ENCODE peak calls at places on chromosomes 5 and 9, in ten cellular contexts. T is fibroblast of villous mesenchyme, U is BJ, L is OCI-LY7, I is cardiac muscle cell, Q is Panc1, O is glutamatergic neuron, H is A549, A is GM23338, D is esophagus squamous epithelium. J is an unnamed sample.

GRCh38 chr9:74777136-74777879 is 110.4 kb downstream of the TRPM6 start:
- DNase-seq in T (peak; percentile 60), O (peak; percentile 82), L (peak; percentile 76), A (peak; percentile 84), D (no peak), I (peak; percentile 81), H (peak; percentile 46), Q (no peak), U (no peak), J (peak; percentile 75)

GRCh38 chr5:100479079-100479688 is 56.0 kb upstream of the FAM174A start:
- DNase-seq in A (peak; percentile 67), O (no peak), Q (peak; percentile 10), U (no peak), L (peak; percentile 33), H (no peak), I (peak; percentile 41), D (no peak), T (peak; percentile 6), J (no peak)

GRCh38 chr5:154962494-154962893 is 21.6 kb downstream of the MRPL22 start:
- DNase-seq in T (peak; percentile 13), I (no peak), U (no peak), L (no peak), Q (no peak), H (no peak), A (no peak), D (no peak), O (no peak), J (no peak)

GRCh38 chr9:100427366-100428263 is 672 bp downstream of the MSANTD3 start:
- DNase-seq in L (no peak), O (peak; percentile 70), A (peak; percentile 90), U (no peak), Q (no peak), D (no peak), H (peak; percentile 65), I (peak; percentile 73), T (peak; percentile 73), J (peak; percentile 52)

GRCh38 chr9:8356406-8356805 is 556.8 kb upstream of the DMAC1 start:
- DNase-seq in O (no peak), U (no peak), A (no peak), I (no peak), L (no peak), Q (no peak), D (no peak), H (no peak), T (no peak), J (no peak)

GRCh38 chr9:34633851-34634550 is 3.6 kb downstream of the SIGMAR1 start:
- DNase-seq in U (no peak), D (no peak), T (peak; percentile 64), L (peak; percentile 74), I (peak; percentile 73), O (peak; percentile 82), H (peak; percentile 85), Q (peak; percentile 65), A (peak; percentile 80), J (peak; percentile 78)

GRCh38 chr9:79974806-79975422 is 403.1 kb downstream of the TLE4 start:
- DNase-seq in D (no peak), I (no peak), H (no peak), Q (no peak), U (no peak), L (no peak), A (peak; percentile 68), T (no peak), O (no peak), J (no peak)

GRCh38 chr9:15509931-15510788 is 610 bp downstream of the PSIP1 start:
- DNase-seq in H (peak; percentile 27), I (peak; percentile 48), D (no peak), L (peak; percentile 78), U (no peak), T (peak; percentile 24), Q (no peak), O (peak; percentile 78), A (peak; percentile 76), J (no peak)

GRCh38 chr5:136062563-136063274 is 33.9 kb downstream of the TGFBI start:
- DNase-seq in L (peak; percentile 89), T (peak; percentile 55), D (no peak), A (peak; percentile 66), I (peak; percentile 27), O (no peak), Q (no peak), U (no peak), H (no peak), J (no peak)

GRCh38 chr9:112050544-112051475 is 124.3 kb downstream of the SUSD1 start:
- DNase-seq in H (no peak), D (no peak), Q (no peak), O (no peak), T (peak; percentile 98), U (peak; percentile 93), L (no peak), A (no peak), I (no peak), J (no peak)

GRCh38 chr5:175621971-175622370 is 35.9 kb upstream of the HRH2 start:
- DNase-seq in L (no peak), I (no peak), H (no peak), A (no peak), D (no peak), O (no peak), T (no peak), U (no peak), Q (no peak), J (no peak)

GRCh38 chr9:111179577-111179976 is 141.3 kb upstream of the LPAR1 start:
- DNase-seq in H (no peak), O (no peak), T (no peak), A (no peak), Q (no peak), L (no peak), D (no peak), I (no peak), U (no peak), J (no peak)

DNA sequence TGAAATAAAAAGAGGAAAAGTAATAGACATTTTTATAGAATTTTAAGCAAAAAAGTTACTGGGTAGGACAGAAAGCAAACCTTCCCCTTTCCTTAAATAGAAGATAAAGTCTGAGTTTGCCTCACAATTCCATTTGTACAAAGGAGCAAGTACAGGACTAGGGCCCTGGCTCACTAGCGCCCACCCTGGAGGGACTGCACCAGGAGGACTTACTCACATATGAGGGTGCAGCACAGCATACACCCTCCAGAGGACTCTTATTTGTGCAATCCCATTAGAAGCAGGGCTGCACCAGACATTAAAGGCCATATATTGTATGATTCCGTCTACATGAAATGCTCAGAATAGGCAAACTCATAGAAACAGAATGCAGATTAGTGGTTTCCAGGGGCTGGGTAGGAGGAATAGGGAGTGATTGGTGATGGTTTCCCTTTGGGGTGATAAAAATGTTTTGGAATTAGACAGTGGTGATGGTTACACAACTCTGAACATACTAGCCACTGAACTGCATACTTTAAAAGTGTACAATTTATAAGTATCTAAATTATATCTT is 4.5 kb downstream of the REEP5 start:
- DNase-seq in T (peak; percentile 58), U (no peak), I (peak; percentile 13), O (peak; percentile 44), H (no peak), L (peak; percentile 40), D (no peak), A (peak; percentile 64), Q (no peak), J (no peak)
- TF ChIP-seq CTCF in T (peak; percentile 33), U (peak; percentile 21), I (peak; percentile 29), O (no peak), H (no peak), L (peak; percentile 74), D (no peak), A (peak; percentile 65), Q (peak; percentile 71), J (no peak)

GRCh38 chr5:112210430-112211005 is 208.6 kb downstream of the EPB41L4A start:
- DNase-seq in T (peak; percentile 41), Q (no peak), H (peak; percentile 9), L (peak; percentile 22), D (no peak), I (peak; percentile 60), A (peak; percentile 69), U (no peak), O (peak; percentile 47), J (peak; percentile 24)
- TF ChIP-seq CTCF in T (peak; percentile 67), Q (peak; percentile 74), H (peak; percentile 76), L (peak; percentile 78), D (peak; percentile 57), I (peak; percentile 74), A (peak; percentile 78), U (peak; percentile 64), O (peak; percentile 65), J (peak; percentile 63)

DNA sequence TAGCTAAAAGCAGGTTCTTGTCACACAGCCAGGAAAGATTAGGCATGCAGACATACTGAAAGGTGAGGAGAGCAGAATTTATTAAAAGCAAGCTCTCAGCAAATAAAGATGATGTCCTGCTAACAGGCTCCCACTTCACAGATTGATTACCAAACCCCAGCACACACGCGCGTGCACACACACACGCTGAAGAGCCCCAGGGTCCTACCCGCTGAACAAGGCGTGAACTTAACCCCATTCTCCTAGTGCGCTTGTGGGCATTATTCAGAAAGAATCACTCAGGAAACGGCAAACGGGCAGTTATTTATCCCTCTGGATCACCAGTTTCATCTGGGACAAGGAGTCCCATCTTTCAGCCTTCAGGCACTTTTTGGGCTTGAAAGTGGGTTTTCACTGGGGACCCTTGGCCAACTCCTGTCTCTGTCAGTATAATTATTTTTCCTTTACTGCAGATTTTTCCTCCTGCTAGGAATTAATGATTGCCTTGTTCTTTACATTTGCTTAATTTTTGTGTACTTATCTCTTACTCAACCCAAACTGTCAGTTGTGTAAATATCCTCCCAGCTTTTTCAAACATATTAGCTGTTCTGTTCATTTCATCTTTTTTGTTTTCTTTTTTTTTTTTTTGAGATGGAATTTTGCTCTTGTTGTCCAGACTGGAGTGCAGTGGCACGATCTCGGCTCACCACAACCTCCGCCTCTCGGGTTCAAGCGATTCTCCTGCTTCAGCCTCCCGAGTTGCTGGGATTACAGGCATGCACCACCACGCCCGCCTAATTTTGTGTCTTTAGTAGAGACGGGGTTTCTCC is 92.6 kb downstream of the RIC1 start:
- DNase-seq in D (no peak), O (no peak), H (peak; percentile 32), L (no peak), A (no peak), T (no peak), I (no peak), Q (no peak), U (no peak), J (no peak)
- TF ChIP-seq CTCF in D (no peak), O (no peak), H (no peak), L (no peak), A (no peak), T (no peak), I (no peak), Q (no peak), U (no peak), J (no peak)

GRCh38 chr5:145859897-145860296 is 12.9 kb downstream of the GRXCR2 start:
- DNase-seq in T (no peak), U (no peak), D (no peak), Q (no peak), A (peak; percentile 56), I (no peak), L (no peak), O (no peak), H (no peak), J (no peak)
- TF ChIP-seq CTCF in T (peak; percentile 24), U (no peak), D (no peak), Q (peak; percentile 42), A (peak; percentile 14), I (peak; percentile 11), L (no peak), O (peak; percentile 47), H (no peak), J (peak; percentile 24)

GRCh38 chr5:98576275-98576674 is 197.2 kb upstream of the RGMB start:
- DNase-seq in Q (no peak), T (no peak), O (no peak), I (no peak), L (no peak), D (no peak), U (no peak), H (no peak), A (no peak), J (no peak)
- TF ChIP-seq CTCF in Q (no peak), T (no peak), O (no peak), I (no peak), L (no peak), D (no peak), U (no peak), H (no peak), A (no peak), J (no peak)

GRCh38 chr9:91426123-91426745 is 2.6 kb upstream of the NFIL3 start:
- DNase-seq in U (no peak), D (no peak), H (peak; percentile 67), Q (no peak), L (peak; percentile 73), O (no peak), I (peak; percentile 39), A (peak; percentile 65), T (peak; percentile 71), J (no peak)
- TF ChIP-seq CTCF in U (peak; percentile 56), D (peak; percentile 41), H (peak; percentile 77), Q (peak; percentile 65), L (peak; percentile 88), O (no peak), I (peak; percentile 42), A (peak; percentile 68), T (peak; percentile 65), J (peak; percentile 40)